ENCODE peak calls at places on chromosomes 6 and 20, in five cellular contexts. A is testis; Y is CD8-positive, alpha-beta T cell; N is thyroid gland; F is pancreas. I is an unnamed sample.
A peak's percentile ranks its signal among the peaks of the same experiment; 100 is the strongest.

GRCh38 chr6:158783851-158784250 is 35.3 kb downstream of the EZR start:
- DNase-seq in N (no peak), Y (peak; percentile 5), F (no peak), A (no peak), I (no peak)

GRCh38 chr6:55528624-55529023 is 50.4 kb downstream of the HMGCLL1 start:
- DNase-seq in N (no peak), F (no peak), A (peak; percentile 18), Y (no peak), I (no peak)

GRCh38 chr20:29878777-29879442 is 1378.6 kb upstream of the DEFB115 start:
- DNase-seq in F (peak; percentile 65), Y (peak; percentile 29), N (no peak), A (no peak), I (no peak)

GRCh38 chr20:25369971-25370370 is 20.7 kb downstream of the ABHD12 start:
- DNase-seq in Y (no peak), N (no peak), A (no peak), F (no peak), I (no peak)

GRCh38 chr6:92468066-92468465 is 951.3 kb downstream of the EPHA7 start:
- DNase-seq in F (no peak), N (no peak), A (no peak), Y (no peak), I (no peak)

GRCh38 chr6:151679081-151679480 is 128.4 kb upstream of the ESR1 start:
- DNase-seq in F (no peak), A (no peak), Y (no peak), N (no peak), I (no peak)

GRCh38 chr6:23414204-23414501 is 711.9 kb upstream of the NRSN1 start:
- DNase-seq in Y (no peak), A (no peak), F (no peak), N (no peak), I (peak; percentile 5)

GRCh38 chr6:7414811-7415210 is 25.2 kb downstream of the RIOK1 start:
- DNase-seq in N (no peak), F (no peak), A (no peak), Y (no peak), I (no peak)

GRCh38 chr6:43862925-43863324 is 92.9 kb downstream of the VEGFA start:
- DNase-seq in N (no peak), A (no peak), Y (no peak), F (no peak), I (no peak)

GRCh38 chr6:1111361-1111760 is 200.5 kb upstream of the FOXQ1 start:
- DNase-seq in A (no peak), N (no peak), F (no peak), Y (no peak), I (no peak)

GRCh38 chr20:64005394-64005793 is 24.5 kb downstream of the PRPF6 start:
- DNase-seq in N (no peak), F (no peak), Y (no peak), A (no peak), I (no peak)

GRCh38 chr20:53869466-53870258 is 200.7 kb downstream of the BCAS1 start:
- DNase-seq in A (peak; percentile 81), N (peak; percentile 85), Y (peak; percentile 73), F (no peak), I (peak; percentile 87)

GRCh38 chr6:42222450-42222849 is 4.8 kb upstream of the MRPS10 start:
- DNase-seq in A (no peak), F (no peak), N (no peak), Y (no peak), I (no peak)

GRCh38 chr6:43833223-43833995 is 63.4 kb downstream of the VEGFA start:
- DNase-seq in F (no peak), N (no peak), A (no peak), Y (no peak), I (no peak)

GRCh38 chr20:1225263-1225728 is 548 bp upstream of the RAD21L1 start:
- DNase-seq in F (no peak), N (no peak), Y (no peak), A (no peak), I (no peak)

GRCh38 chr6:31660998-31661866 is 654 bp upstream of the C6orf47 start:
- DNase-seq in N (no peak), Y (no peak), A (no peak), F (no peak), I (no peak)

GRCh38 chr6:128519132-128519930 is 1.1 kb downstream of the PTPRK start:
- DNase-seq in N (peak; percentile 75), A (peak; percentile 43), F (peak; percentile 81), Y (peak; percentile 29), I (peak; percentile 68)

GRCh38 chr6:68639826-68640505 is 4.9 kb downstream of the ADGRB3 start:
- DNase-seq in F (no peak), A (no peak), Y (no peak), N (no peak), I (no peak)

GRCh38 chr6:152273638-152274037 is 363.5 kb downstream of the SYNE1 start:
- DNase-seq in F (peak; percentile 59), A (no peak), Y (no peak), N (peak; percentile 12), I (no peak)

DNA sequence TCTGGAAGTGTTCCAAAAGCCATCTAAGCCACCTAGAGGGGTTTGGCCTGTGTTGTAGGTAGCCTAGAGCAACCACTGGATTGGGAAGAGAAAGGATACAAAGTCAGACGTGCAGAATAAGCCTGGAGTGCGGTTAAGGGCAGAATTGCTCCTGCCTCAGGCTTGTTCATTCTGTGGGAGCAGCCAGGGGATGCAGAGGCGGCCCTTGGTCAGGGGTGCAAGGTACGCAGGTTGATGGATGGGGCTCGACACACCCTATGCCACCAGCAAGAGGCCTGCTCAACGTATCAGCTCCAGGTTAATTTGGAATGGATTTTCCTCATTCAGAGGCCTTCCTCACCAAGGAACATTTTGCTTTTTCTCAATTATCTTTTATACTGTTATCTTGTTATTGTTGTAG is 129.8 kb downstream of the SLC23A2 start:
- DNase-seq in N (no peak), Y (no peak), F (no peak), A (no peak), I (no peak)
- TF ChIP-seq CTCF in N (no peak), Y (no peak), F (no peak), A (no peak), I (no peak)

GRCh38 chr6:163416640-163417253 is 2.2 kb downstream of the QKI start:
- DNase-seq in F (no peak), Y (peak; percentile 42), N (peak; percentile 58), A (peak; percentile 81), I (peak; percentile 63)
- H3K4me1 ChIP-seq in F (peaks cover 44% of the 10 kb centered on the region), Y (peaks cover 34% of the 10 kb centered on the region), N (peaks cover 35% of the 10 kb centered on the region), A (peaks cover 33% of the 10 kb centered on the region), I (peaks cover 6% of the 10 kb centered on the region)

GRCh38 chr20:21020656-21021004 is 85.5 kb downstream of the LINC00237 start:
- DNase-seq in N (no peak), A (no peak), Y (no peak), F (no peak), I (no peak)
- H3K27me3 ChIP-seq in N (no peaks in the 10 kb centered on the region), A (no peaks in the 10 kb centered on the region), Y (peaks cover 7% of the 10 kb centered on the region), F (no peaks in the 10 kb centered on the region), I (no peaks in the 10 kb centered on the region)

GRCh38 chr20:45229264-45230056 is 8.3 kb downstream of the SEMG2 start:
- DNase-seq in Y (peak; percentile 11), N (peak; percentile 37), F (peak; percentile 82), A (peak; percentile 70), I (no peak)
- TF ChIP-seq CTCF in Y (no peak), N (no peak), F (peak; percentile 34), A (no peak), I (peak; percentile 39)

GRCh38 chr20:10652185-10652584 is 21.6 kb downstream of the JAG1 start:
- DNase-seq in F (no peak), N (no peak), A (no peak), Y (no peak), I (no peak)

GRCh38 chr20:10655723-10656122 is 18.1 kb downstream of the JAG1 start:
- DNase-seq in Y (no peak), A (no peak), F (no peak), N (no peak), I (no peak)

GRCh38 chr20:10652660-10653191 is 21.1 kb downstream of the JAG1 start:
- DNase-seq in F (no peak), N (peak; percentile 56), A (no peak), Y (no peak), I (no peak)

GRCh38 chr20:10654630-10655029 is 19.2 kb downstream of the JAG1 start:
- DNase-seq in N (peak; percentile 76), F (peak; percentile 62), Y (no peak), A (no peak), I (peak; percentile 90)

GRCh38 chr20:10653593-10654288 is 20.1 kb downstream of the JAG1 start:
- DNase-seq in Y (no peak), N (peak; percentile 67), F (no peak), A (peak; percentile 62), I (no peak)
- H3K4me1 ChIP-seq in Y (no peaks in the 10 kb centered on the region), N (peaks cover 85% of the 10 kb centered on the region), F (peaks cover 58% of the 10 kb centered on the region), A (peaks cover 40% of the 10 kb centered on the region), I (peaks cover 8% of the 10 kb centered on the region)

GRCh38 chr6:48213076-48213788 is 102.2 kb upstream of the PTCHD4 start:
- DNase-seq in Y (no peak), N (no peak), F (no peak), A (no peak), I (no peak)
- H3K27me3 ChIP-seq in Y (no peaks in the 10 kb centered on the region), N (no peaks in the 10 kb centered on the region), F (no peaks in the 10 kb centered on the region), A (no peaks in the 10 kb centered on the region), I (no peaks in the 10 kb centered on the region)

GRCh38 chr6:163436843-163437242 is 22.3 kb downstream of the QKI start:
- DNase-seq in F (no peak), Y (no peak), N (no peak), A (no peak), I (no peak)

GRCh38 chr6:163428373-163428772 is 13.9 kb downstream of the QKI start:
- DNase-seq in Y (no peak), N (no peak), F (no peak), A (no peak), I (no peak)

GRCh38 chr6:163429858-163430448 is 15.4 kb downstream of the QKI start:
- DNase-seq in A (no peak), Y (no peak), F (no peak), N (no peak), I (no peak)

GRCh38 chr6:163435013-163435412 is 20.5 kb downstream of the QKI start:
- DNase-seq in N (no peak), F (no peak), A (no peak), Y (no peak), I (no peak)

DNA sequence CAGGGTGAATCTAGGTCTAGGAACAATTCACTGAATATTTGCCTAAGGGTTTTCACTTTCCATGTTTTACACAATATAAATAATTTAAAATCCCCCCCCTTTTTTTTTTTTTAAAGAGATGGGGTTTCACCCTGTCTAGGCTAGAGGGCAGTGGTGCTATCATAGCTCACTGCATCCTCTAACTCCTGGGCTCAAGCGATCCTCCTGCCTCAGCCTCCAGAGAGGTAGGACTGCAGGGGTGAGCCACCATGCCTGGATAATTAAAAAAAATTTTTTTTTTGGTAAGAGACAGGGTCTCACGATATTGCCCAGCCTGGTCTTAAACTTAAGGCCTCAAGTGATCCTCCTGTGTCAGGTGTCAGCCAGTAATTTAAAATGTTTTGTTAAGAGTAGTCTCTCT is 17.8 kb downstream of the QKI start:
- DNase-seq in Y (no peak), A (no peak), N (no peak), F (no peak), I (no peak)
- TF ChIP-seq CTCF in Y (no peak), A (no peak), N (no peak), F (no peak), I (no peak)

I was measured in prostate gland.